ENCODE peak calls at places on chromosomes 3 and 15, in four cellular contexts. I is glomerular endothelial cell, L is OCI-LY7, S is Calu3. P is an unnamed sample.
A peak's percentile ranks its signal among the peaks of the same experiment; 100 is the strongest.

GRCh38 chr15:74314897-74315438 is 52.5 kb downstream of the CYP11A1 start:
- DNase-seq in L (no peak), I (no peak), S (no peak), P (no peak)

GRCh38 chr15:96332854-96333193 is 2.3 kb downstream of the NR2F2 start:
- DNase-seq in S (no peak), I (no peak), L (no peak), P (no peak)

GRCh38 chr3:51773529-51773928 is 5.5 kb downstream of the IQCF6 start:
- DNase-seq in S (no peak), L (no peak), I (no peak), P (no peak)

GRCh38 chr15:58764468-58764867 is 6.6 kb upstream of the MINDY2 start:
- DNase-seq in I (no peak), S (no peak), L (no peak), P (no peak)

GRCh38 chr15:41512512-41513281 is 930 bp downstream of the LTK start:
- DNase-seq in S (no peak), I (no peak), L (no peak), P (peak; percentile 35)

GRCh38 chr15:94683912-94684311 is 452.6 kb downstream of the MCTP2 start:
- DNase-seq in L (no peak), I (no peak), S (no peak), P (no peak)

GRCh38 chr3:197352382-197352781 is 54.0 kb upstream of the DLG1 start:
- DNase-seq in S (no peak), L (no peak), I (no peak), P (peak; percentile 84)

GRCh38 chr3:156416846-156417581 is 137.9 kb downstream of the SSR3 start:
- DNase-seq in I (no peak), S (no peak), L (no peak), P (no peak)

GRCh38 chr3:25820816-25821486 is 31.1 kb downstream of the OXSM start:
- DNase-seq in S (no peak), I (no peak), L (no peak), P (no peak)

GRCh38 chr15:45276851-45277250 is 24.8 kb downstream of the SLC28A2 start:
- DNase-seq in I (no peak), S (no peak), L (peak; percentile 52), P (peak; percentile 28)

GRCh38 chr3:169771651-169772529 is 1.3 kb upstream of the MYNN start:
- DNase-seq in I (peak; percentile 85), L (peak; percentile 85), S (peak; percentile 77), P (peak; percentile 41)

GRCh38 chr3:150303776-150304175 is 104.3 kb upstream of the TSC22D2 start:
- DNase-seq in L (peak; percentile 3), S (peak; percentile 57), I (no peak), P (no peak)

GRCh38 chr3:61802772-61803171 is 241.4 kb downstream of the PTPRG start:
- DNase-seq in I (no peak), L (no peak), S (no peak), P (no peak)

GRCh38 chr3:63538912-63539311 is 113.6 kb upstream of the SNTN start:
- DNase-seq in L (no peak), I (no peak), S (no peak), P (no peak)

GRCh38 chr15:95300958-95301357 is 1029.5 kb upstream of the NR2F2 start:
- DNase-seq in S (no peak), I (peak; percentile 92), L (no peak), P (peak; percentile 50)

GRCh38 chr3:14549256-14549931 is 9.3 kb upstream of the GRIP2 start:
- DNase-seq in L (peak; percentile 40), I (no peak), S (no peak), P (peak; percentile 55)

GRCh38 chr3:32897981-32898623 is 53.3 kb upstream of the CCR4 start:
- DNase-seq in S (no peak), L (no peak), I (no peak), P (no peak)

GRCh38 chr3:170180107-170180951 is 1.2 kb downstream of the PHC3 start:
- DNase-seq in L (peak; percentile 41), I (no peak), S (no peak), P (no peak)

GRCh38 chr15:68791431-68792283 is 29.0 kb downstream of the ANP32A start:
- DNase-seq in L (peak; percentile 40), S (no peak), I (no peak), P (no peak)

GRCh38 chr3:98817546-98817945 is 54.4 kb downstream of the ST3GAL6 start:
- DNase-seq in L (peak; percentile 69), I (peak; percentile 36), S (no peak), P (peak; percentile 74)

GRCh38 chr15:48602358-48603122 is 43.0 kb downstream of the FBN1 start:
- DNase-seq in I (no peak), S (no peak), L (no peak), P (peak; percentile 65)

GRCh38 chr15:71114887-71115566 is at the start of gene THSD4:
- DNase-seq in S (peak; percentile 88), L (peak; percentile 8), I (no peak), P (peak; percentile 89)